ENCODE peak calls at places on chromosomes 3 and 15, in eight cellular contexts. A is GM12864, Z is endothelial cell, C is B cell, T is tibial artery, G is adrenal gland, I is WERI-Rb-1, J is uterus. P is an unnamed sample.
A peak's percentile ranks its signal among the peaks of the same experiment; 100 is the strongest.

GRCh38 chr3:14774431-14774830 is 44.3 kb upstream of the FGD5 start:
- DNase-seq in J (no peak), T (peak; percentile 43), C (no peak), I (no peak), Z (no peak), A (no peak), G (no peak), P (no peak)

GRCh38 chr3:117887896-117888295 is 1146.8 kb downstream of the IGSF11 start:
- DNase-seq in J (no peak), C (no peak), G (no peak), A (no peak), I (no peak), T (no peak), Z (no peak), P (no peak)

GRCh38 chr3:114420072-114420471 is 126.2 kb downstream of the TIGIT start:
- DNase-seq in C (no peak), J (no peak), G (no peak), Z (no peak), I (no peak), T (no peak), A (no peak), P (no peak)

GRCh38 chr3:128603811-128604447 is 46.7 kb downstream of the RPN1 start:
- DNase-seq in Z (no peak), I (no peak), A (no peak), C (no peak), J (no peak), G (no peak), T (no peak), P (no peak)

GRCh38 chr15:51332211-51333147 is 5.9 kb downstream of the CYP19A1 start:
- DNase-seq in I (no peak), A (no peak), G (no peak), Z (no peak), J (no peak), C (no peak), T (peak; percentile 52), P (no peak)

GRCh38 chr3:100954990-100955389 is 38.2 kb downstream of the ABI3BP start:
- DNase-seq in C (no peak), T (peak; percentile 86), I (no peak), J (peak; percentile 32), G (no peak), A (no peak), Z (no peak), P (no peak)

GRCh38 chr15:90249123-90249863 is at the start of gene TTLL13:
- DNase-seq in A (no peak), C (peak; percentile 79), I (peak; percentile 98), G (peak; percentile 99), T (peak; percentile 94), J (peak; percentile 94), Z (peak; percentile 98), P (peak; percentile 96)

GRCh38 chr3:15052335-15053242 is 12.5 kb downstream of the MRPS25 start:
- DNase-seq in A (no peak), J (no peak), Z (no peak), G (no peak), I (no peak), T (no peak), C (no peak), P (no peak)

GRCh38 chr15:31322486-31322885 is 4.1 kb upstream of the KLF13 start:
- DNase-seq in T (no peak), G (no peak), A (no peak), I (no peak), J (no peak), Z (no peak), C (no peak), P (no peak)

GRCh38 chr3:123076496-123077418 is 9.9 kb downstream of the PDIA5 start:
- DNase-seq in A (no peak), C (no peak), Z (no peak), T (peak; percentile 92), I (no peak), G (peak; percentile 79), J (peak; percentile 51), P (no peak)

GRCh38 chr3:94115482-94115881 is 52.6 kb downstream of the NSUN3 start:
- DNase-seq in J (no peak), G (no peak), C (no peak), I (peak; percentile 12), T (no peak), Z (peak; percentile 7), A (no peak), P (no peak)

GRCh38 chr3:54960736-54961135 is 32.9 kb upstream of the LRTM1 start:
- DNase-seq in J (no peak), C (no peak), G (no peak), A (no peak), I (no peak), T (no peak), Z (no peak), P (no peak)

GRCh38 chr3:13767896-13768295 is 112.0 kb downstream of the WNT7A start:
- DNase-seq in C (no peak), T (no peak), Z (no peak), I (no peak), J (no peak), G (no peak), A (no peak), P (peak; percentile 68)

GRCh38 chr3:32480596-32480995 is 22.1 kb downstream of the CMTM6 start:
- DNase-seq in A (no peak), I (no peak), J (no peak), G (no peak), Z (no peak), C (no peak), T (no peak), P (no peak)

GRCh38 chr3:14440531-14441239 is 38.3 kb downstream of the SLC6A6 start:
- DNase-seq in J (no peak), C (no peak), I (no peak), Z (peak; percentile 62), G (no peak), T (no peak), A (no peak), P (no peak)

GRCh38 chr3:61821823-61822251 is 260.5 kb downstream of the PTPRG start:
- DNase-seq in T (no peak), A (no peak), G (no peak), C (no peak), I (peak; percentile 17), Z (no peak), J (peak; percentile 30), P (no peak)

GRCh38 chr3:48023377-48023776 is 7.2 kb upstream of the MAP4 start:
- DNase-seq in A (no peak), T (no peak), C (no peak), J (no peak), G (no peak), Z (no peak), I (no peak), P (no peak)

GRCh38 chr15:85044251-85044853 is 62.7 kb downstream of the PDE8A start:
- DNase-seq in A (no peak), J (peak; percentile 59), G (peak; percentile 67), I (peak; percentile 67), C (peak; percentile 58), T (no peak), Z (peak; percentile 59), P (no peak)

GRCh38 chr3:17055374-17056276 is 170.9 kb downstream of the PLCL2 start:
- DNase-seq in A (no peak), G (no peak), T (no peak), I (no peak), Z (no peak), C (no peak), J (no peak), P (no peak)

GRCh38 chr3:112987710-112988334 is 3.0 kb upstream of the GTPBP8 start:
- DNase-seq in A (no peak), I (no peak), Z (no peak), T (no peak), J (no peak), C (no peak), G (no peak), P (no peak)

GRCh38 chr3:112984485-112984884 is 6.3 kb upstream of the GTPBP8 start:
- DNase-seq in Z (no peak), I (no peak), T (no peak), C (peak; percentile 47), A (no peak), J (no peak), G (peak; percentile 20), P (no peak)

GRCh38 chr3:112979244-112979832 is 4.4 kb upstream of the CD200R1 start:
- DNase-seq in G (no peak), I (no peak), J (no peak), C (no peak), Z (no peak), T (no peak), A (no peak), P (no peak)

GRCh38 chr3:112980080-112980479 is 5.2 kb upstream of the CD200R1 start:
- DNase-seq in I (no peak), T (no peak), Z (no peak), G (no peak), J (no peak), A (no peak), C (no peak), P (no peak)

GRCh38 chr3:112982710-112983109 is 7.8 kb upstream of the CD200R1 start:
- DNase-seq in Z (no peak), A (no peak), G (no peak), J (no peak), T (no peak), I (no peak), C (no peak), P (no peak)
- TF ChIP-seq CTCF in Z (no peak), A (no peak), G (no peak), J (no peak), T (no peak), I (no peak), C (no peak), P (no peak)

GRCh38 chr3:36944012-36944640 is 728 bp downstream of the TRANK1 start:
- DNase-seq in T (peak; percentile 76), C (no peak), G (peak; percentile 67), Z (peak; percentile 53), J (peak; percentile 62), A (no peak), I (peak; percentile 19), P (peak; percentile 75)
- TF ChIP-seq CTCF in T (no peak), C (no peak), G (no peak), Z (no peak), J (no peak), A (no peak), I (peak; percentile 2), P (peak; percentile 24)

DNA sequence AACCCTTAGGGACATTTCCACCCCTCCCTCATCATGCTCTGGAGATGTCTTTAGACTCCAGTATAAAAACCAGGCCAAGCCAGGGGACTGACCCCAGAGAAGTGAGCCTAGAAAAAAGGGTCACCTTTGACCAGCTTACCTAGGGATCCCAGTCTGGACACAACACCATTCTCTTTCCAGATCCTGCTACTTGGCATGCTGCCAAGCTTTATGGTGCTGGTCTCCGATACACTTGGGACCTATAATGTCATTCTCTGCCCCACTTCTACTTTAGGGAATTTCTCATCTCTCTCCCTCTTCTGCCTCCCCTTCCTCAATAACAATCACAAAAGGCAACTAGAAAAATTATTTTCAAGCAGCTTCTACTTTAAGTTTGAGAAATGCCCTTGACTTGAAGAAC is 124.4 kb downstream of the LRRN1 start:
- DNase-seq in C (no peak), A (no peak), Z (no peak), J (no peak), I (no peak), T (no peak), G (no peak), P (no peak)
- TF ChIP-seq CTCF in C (no peak), A (no peak), Z (no peak), J (no peak), I (no peak), T (no peak), G (no peak), P (no peak)

DNA sequence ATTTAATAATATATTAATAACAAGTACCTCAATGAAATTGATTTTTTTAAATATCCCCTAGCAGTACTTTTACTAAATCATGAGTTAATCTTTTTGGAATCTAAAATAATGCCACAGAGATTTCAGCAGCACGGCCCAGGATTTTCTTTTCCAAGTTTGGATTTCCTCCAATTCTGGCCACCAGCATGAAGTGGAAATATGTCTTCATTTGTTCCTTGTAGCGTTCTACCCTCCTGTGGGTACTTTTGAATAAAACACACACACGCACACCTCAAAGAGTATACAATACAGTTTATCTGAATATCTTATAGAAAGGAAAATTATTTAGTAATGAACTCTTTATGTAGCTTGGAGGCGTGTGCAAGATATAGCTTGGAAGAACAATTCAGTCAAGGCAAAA is 125.1 kb upstream of the STT3B start:
- DNase-seq in J (no peak), Z (no peak), A (no peak), C (no peak), G (no peak), I (no peak), T (no peak), P (no peak)
- TF ChIP-seq CTCF in J (no peak), Z (no peak), A (no peak), C (no peak), G (no peak), I (no peak), T (no peak), P (no peak)